ENCODE peak calls at places on chromosome 19, in four cellular contexts. D is brain microvascular endothelial cell; A is adrenal gland; F is CD8-positive, alpha-beta T cell. G is an unnamed sample. For H3K36me3, the result is how much of the 10 kb centered on the place peaks cover.

GRCh38 chr19:18418034-18418724 is 1.0 kb upstream of the SSBP4 start:
- DNase-seq in D (no peak), F (no peak), A (peak), G (no peak)

GRCh38 chr19:4587527-4587926 is 28.0 kb upstream of the SEMA6B start:
- DNase-seq in F (no peak), D (no peak), A (no peak), G (no peak)

GRCh38 chr19:23440207-23440606 is 44.9 kb upstream of the ZNF91 start:
- DNase-seq in F (no peak), D (no peak), A (no peak), G (no peak)

GRCh38 chr19:1189419-1189818 is 15.4 kb upstream of the SBNO2 start:
- DNase-seq in A (no peak), F (peak), D (no peak), G (peak)

GRCh38 chr19:17766543-17767131 is 15.4 kb downstream of the FCHO1 start:
- DNase-seq in F (peak), A (peak), D (peak), G (peak)

GRCh38 chr19:18322318-18322758 is 538 bp downstream of the LSM4 start:
- DNase-seq in D (peak), A (peak), F (no peak), G (peak)

GRCh38 chr19:40234429-40235237 is 8.1 kb upstream of the CCNP start:
- DNase-seq in D (no peak), A (no peak), F (no peak), G (no peak)

GRCh38 chr19:49331616-49332055 is 3.6 kb upstream of the CD37 start:
- DNase-seq in D (peak), F (peak), A (peak), G (peak)

GRCh38 chr19:32677657-32678056 is 2.0 kb downstream of the RGS9BP start:
- DNase-seq in A (no peak), F (no peak), D (no peak), G (no peak)

GRCh38 chr19:38654478-38655079 is 7.1 kb downstream of the ACTN4 start:
- DNase-seq in D (no peak), A (no peak), F (no peak), G (no peak)

GRCh38 chr19:1672769-1673644 is 20.6 kb upstream of the TCF3 start:
- DNase-seq in F (no peak), D (no peak), A (no peak), G (no peak)

GRCh38 chr19:18415177-18415867 is 3.9 kb upstream of the SSBP4 start:
- DNase-seq in D (peak), F (no peak), A (peak), G (no peak)

GRCh38 chr19:46862504-46862835 is 1.7 kb downstream of the ARHGAP35 start:
- DNase-seq in A (no peak), D (no peak), F (peak), G (no peak)

GRCh38 chr19:32363175-32363574 is 17.8 kb downstream of the ZNF507 start:
- DNase-seq in A (no peak), F (no peak), D (no peak), G (peak)

GRCh38 chr19:4361152-4362037 is 18.0 kb downstream of the MPND start:
- DNase-seq in A (peak), F (no peak), D (peak), G (no peak)

GRCh38 chr19:16235811-16236710 is 38.4 kb downstream of the AP1M1 start:
- DNase-seq in D (no peak), A (no peak), F (no peak), G (no peak)

GRCh38 chr19:33301011-33301899 is 1.1 kb downstream of the CEBPA start:
- DNase-seq in F (no peak), D (no peak), A (no peak), G (no peak)

GRCh38 chr19:35178701-35179100 is 24.2 kb downstream of the FXYD5 start:
- DNase-seq in F (no peak), A (no peak), D (no peak), G (no peak)

GRCh38 chr19:47369923-47370625 is 21.0 kb downstream of the DHX34 start:
- DNase-seq in F (no peak), D (peak), A (peak), G (peak)

GRCh38 chr19:3699071-3699740 is 1.1 kb downstream of the PIP5K1C start:
- DNase-seq in A (peak), F (no peak), D (no peak), G (peak)

GRCh38 chr19:6551607-6552450 is 21.0 kb downstream of the TNFSF9 start:
- DNase-seq in D (no peak), A (no peak), F (peak), G (no peak)
- TF ChIP-seq CTCF in D (no peak), A (no peak), F (peak), G (no peak)

GRCh38 chr19:54415901-54416621 is 797 bp downstream of the TTYH1 start:
- DNase-seq in F (no peak), D (no peak), A (no peak), G (no peak)
- H3K4me3 ChIP-seq in F (no peak), D (no peak), A (no peak), G (no peak)

GRCh38 chr19:6021878-6022569 is 44.1 kb upstream of the RANBP3 start:
- DNase-seq in D (peak), A (peak), F (peak), G (peak)

GRCh38 chr19:6020166-6020967 is 42.4 kb upstream of the RANBP3 start:
- DNase-seq in A (no peak), D (no peak), F (no peak), G (peak)

GRCh38 chr19:6022570-6023049 is 44.7 kb upstream of the RANBP3 start:
- DNase-seq in F (no peak), A (no peak), D (no peak), G (no peak)

GRCh38 chr19:6023085-6023682 is 45.2 kb upstream of the RANBP3 start:
- DNase-seq in D (peak), F (no peak), A (no peak), G (peak)

GRCh38 chr19:6020972-6021805 is 43.2 kb upstream of the RANBP3 start:
- DNase-seq in F (no peak), D (no peak), A (no peak), G (no peak)
- H3K36me3 ChIP-seq in F (under half), D (under half), A (under half), G (under half)

DNA sequence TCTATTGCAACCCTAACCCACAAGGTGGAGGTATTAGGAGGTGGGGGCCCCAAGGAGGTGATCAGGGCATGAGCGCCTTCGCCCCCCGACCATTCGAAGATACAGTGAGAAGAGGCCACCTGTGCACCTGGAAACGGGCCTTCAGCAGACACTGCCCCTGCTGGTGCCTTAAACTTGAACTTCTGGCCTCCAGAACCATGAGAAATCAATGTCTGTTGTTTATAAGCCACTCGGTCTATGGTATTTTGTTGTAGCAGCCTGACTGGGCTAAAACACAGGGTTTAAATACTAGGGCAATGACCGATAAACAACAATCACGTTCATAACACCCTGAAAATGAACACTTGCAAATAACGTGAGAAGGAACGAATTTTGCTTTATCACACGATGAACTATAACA is 85.2 kb upstream of the USP29 start:
- DNase-seq in A (no peak), F (no peak), D (no peak), G (no peak)
- TF ChIP-seq CTCF in A (no peak), F (no peak), D (no peak), G (no peak)

DNA sequence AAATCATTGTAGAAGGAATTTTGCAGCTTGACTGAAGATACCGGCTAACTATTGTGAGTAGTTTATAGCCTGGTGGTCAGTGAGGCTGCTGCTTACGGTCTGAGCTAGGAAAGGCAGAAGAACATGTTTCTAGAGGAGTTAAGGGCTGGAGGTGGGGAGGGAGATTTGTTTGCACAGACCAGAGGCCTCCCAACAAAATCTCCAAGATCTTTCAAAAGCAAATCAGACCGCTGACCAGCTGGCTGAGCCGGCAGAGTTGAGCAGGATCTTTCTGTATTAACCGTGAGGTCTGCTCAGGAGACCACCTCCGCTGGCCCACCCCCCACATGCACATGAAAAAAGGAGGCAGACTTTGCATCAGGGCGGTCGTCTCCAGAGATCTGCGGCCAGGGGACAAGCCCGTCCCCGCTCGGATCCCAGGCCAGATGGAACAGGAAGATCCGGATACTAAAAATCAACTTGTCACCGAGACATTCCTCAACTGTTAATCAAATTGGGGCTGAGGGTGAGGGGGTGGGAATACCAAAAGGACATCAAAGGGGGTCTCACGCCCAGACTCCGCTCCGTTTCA is 318.8 kb downstream of the ZNF536 start:
- DNase-seq in F (no peak), A (no peak), D (no peak), G (no peak)
- H3K4me3 ChIP-seq in F (no peak), A (no peak), D (no peak), G (no peak)

GRCh38 chr19:8459095-8459494 is 14.3 kb downstream of the HNRNPM start:
- DNase-seq in F (no peak), A (no peak), D (no peak), G (no peak)
- H3K36me3 ChIP-seq in F (under half), A (under half), D (under half), G (under half)